ENCODE peak calls at places on chromosomes 6 and 20, in eight cellular contexts. O, Z, K, U, S, J, E and Q are unnamed samples.

GRCh38 chr6:13045676-13046075 is 282.7 kb downstream of the TBC1D7 start:
- DNase-seq in U (no peak), K (no peak), O (no peak), Z (no peak), J (no peak), E (no peak), S (no peak), Q (no peak)

GRCh38 chr20:62131560-62132320 is 9.5 kb downstream of the LSM14B start:
- DNase-seq in Z (no peak), U (no peak), O (no peak), E (no peak), S (no peak), J (no peak), K (no peak), Q (no peak)

GRCh38 chr6:30763155-30763617 is 18.8 kb upstream of the IER3 start:
- DNase-seq in S (no peak), Z (no peak), U (no peak), E (no peak), K (no peak), O (no peak), J (no peak), Q (no peak)

GRCh38 chr6:147752686-147753418 is 244.4 kb downstream of the SAMD5 start:
- DNase-seq in J (no peak), K (peak), O (no peak), E (no peak), Z (no peak), S (no peak), U (no peak), Q (no peak)

GRCh38 chr20:52104546-52105044 is 87.0 kb downstream of the ZFP64 start:
- DNase-seq in O (no peak), E (no peak), U (no peak), Z (no peak), S (no peak), K (peak), J (no peak), Q (no peak)

GRCh38 chr6:108739496-108740330 is 108.5 kb upstream of the ARMC2 start:
- DNase-seq in U (no peak), S (no peak), K (no peak), Z (no peak), J (no peak), E (no peak), O (no peak), Q (no peak)

GRCh38 chr6:52305948-52306767 is 21.6 kb upstream of the MCM3 start:
- DNase-seq in E (no peak), Z (no peak), S (no peak), O (no peak), J (no peak), K (no peak), U (no peak), Q (no peak)

GRCh38 chr6:159879829-159880228 is 11.0 kb upstream of the MAS1 start:
- DNase-seq in J (no peak), S (no peak), U (no peak), K (no peak), Z (no peak), O (no peak), E (no peak), Q (no peak)

GRCh38 chr20:4684837-4685413 is 36.8 kb upstream of the PRND start:
- DNase-seq in K (peak), E (peak), J (no peak), U (no peak), Z (no peak), O (peak), S (no peak), Q (no peak)

GRCh38 chr6:134880487-134881190 is 69.3 kb downstream of the ALDH8A1 start:
- DNase-seq in S (no peak), K (no peak), E (no peak), U (no peak), O (no peak), J (no peak), Z (no peak), Q (no peak)

GRCh38 chr6:38012573-38012972 is 193.0 kb downstream of the ZFAND3 start:
- DNase-seq in O (no peak), U (no peak), S (no peak), E (no peak), K (peak), J (peak), Z (no peak), Q (no peak)

GRCh38 chr6:96499781-96500180 is 21.8 kb upstream of the UFL1 start:
- DNase-seq in Z (no peak), E (no peak), J (no peak), S (no peak), K (no peak), O (no peak), U (no peak), Q (no peak)

GRCh38 chr20:50014570-50015562 is 32.1 kb downstream of the SNAI1 start:
- DNase-seq in J (no peak), K (no peak), O (no peak), S (no peak), Z (no peak), E (no peak), U (no peak), Q (peak)

GRCh38 chr6:139126255-139126654 is 8.6 kb upstream of the HECA start:
- DNase-seq in K (peak), O (no peak), S (no peak), E (no peak), U (no peak), Z (no peak), J (no peak), Q (peak)

GRCh38 chr6:24666097-24666615 is 543 bp downstream of the TDP2 start:
- DNase-seq in J (no peak), O (no peak), Z (no peak), U (no peak), K (peak), E (no peak), S (peak), Q (no peak)

GRCh38 chr20:46897471-46897870 is 2.8 kb downstream of the EYA2 start:
- DNase-seq in Z (no peak), O (no peak), E (no peak), U (peak), J (no peak), S (no peak), K (no peak), Q (no peak)

GRCh38 chr6:160428069-160428430 is 79.9 kb downstream of the SLC22A3 start:
- DNase-seq in K (no peak), O (peak), E (no peak), Z (peak), J (no peak), S (peak), U (no peak), Q (peak)

GRCh38 chr6:135002229-135002844 is 52.3 kb downstream of the HBS1L start:
- DNase-seq in U (no peak), O (no peak), E (no peak), J (peak), K (peak), Z (no peak), S (no peak), Q (peak)

GRCh38 chr6:75926293-75927168 is 145.9 kb downstream of the IMPG1 start:
- DNase-seq in J (no peak), O (no peak), S (no peak), U (no peak), Z (no peak), K (no peak), E (no peak), Q (no peak)
- H3K27ac ChIP-seq in J (no peak), O (no peak), S (no peak), U (no peak), Z (no peak), K (no peak), E (no peak), Q (no peak)

GRCh38 chr6:128478230-128479047 is 42.0 kb downstream of the PTPRK start:
- DNase-seq in J (no peak), K (no peak), O (no peak), S (no peak), E (no peak), U (no peak), Z (no peak), Q (no peak)
- H3K27ac ChIP-seq in J (no peak), K (no peak), O (peak), S (no peak), E (peak), U (peak), Z (peak), Q (no peak)

DNA sequence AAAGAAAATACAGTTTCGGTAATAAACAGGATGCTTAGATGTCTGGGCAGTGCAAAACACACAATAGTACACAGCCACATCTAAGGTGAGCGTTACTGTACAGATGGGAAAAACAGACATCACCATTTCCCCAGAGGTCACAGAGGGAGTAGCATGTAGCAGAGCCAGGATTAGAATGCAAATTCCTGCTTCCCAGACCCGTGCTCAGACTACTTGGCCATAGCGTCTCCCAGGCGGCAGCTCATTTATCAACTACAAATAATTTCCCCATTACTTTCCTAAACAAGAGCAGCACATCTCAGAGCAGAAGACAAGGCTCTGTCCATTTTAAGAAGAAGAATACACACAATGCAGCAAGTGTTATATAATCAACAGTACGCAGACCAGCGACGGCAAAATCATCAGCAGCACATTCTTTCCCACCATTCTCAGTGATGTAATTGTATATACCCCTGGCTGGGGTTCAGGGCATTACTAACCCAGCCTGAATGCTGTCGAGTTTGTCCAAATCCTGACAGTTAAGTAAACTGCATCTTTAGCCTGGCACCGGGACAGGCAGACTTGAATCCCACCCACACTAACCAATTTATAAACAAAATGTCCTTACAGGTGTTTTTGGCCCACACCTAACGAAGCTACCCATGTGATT is 61.9 kb downstream of the CNKSR3 start:
- DNase-seq in U (no peak), Z (peak), E (no peak), S (no peak), J (peak), K (peak), O (peak), Q (peak)
- H3K27ac ChIP-seq in U (peak), Z (peak), E (no peak), S (no peak), J (no peak), K (no peak), O (peak), Q (peak)

GRCh38 chr6:158648682-158649131 is 1.1 kb upstream of the SYTL3 start:
- DNase-seq in J (no peak), K (peak), U (no peak), O (no peak), S (no peak), Z (no peak), E (no peak), Q (no peak)
- H3K27ac ChIP-seq in J (no peak), K (peak), U (peak), O (peak), S (peak), Z (peak), E (peak), Q (no peak)

GRCh38 chr6:79127660-79128059 is 49.6 kb upstream of the PHIP start:
- DNase-seq in U (no peak), J (no peak), O (no peak), Z (no peak), K (no peak), S (no peak), E (no peak), Q (peak)
- H3K27ac ChIP-seq in U (no peak), J (no peak), O (no peak), Z (no peak), K (no peak), S (no peak), E (no peak), Q (no peak)

DNA sequence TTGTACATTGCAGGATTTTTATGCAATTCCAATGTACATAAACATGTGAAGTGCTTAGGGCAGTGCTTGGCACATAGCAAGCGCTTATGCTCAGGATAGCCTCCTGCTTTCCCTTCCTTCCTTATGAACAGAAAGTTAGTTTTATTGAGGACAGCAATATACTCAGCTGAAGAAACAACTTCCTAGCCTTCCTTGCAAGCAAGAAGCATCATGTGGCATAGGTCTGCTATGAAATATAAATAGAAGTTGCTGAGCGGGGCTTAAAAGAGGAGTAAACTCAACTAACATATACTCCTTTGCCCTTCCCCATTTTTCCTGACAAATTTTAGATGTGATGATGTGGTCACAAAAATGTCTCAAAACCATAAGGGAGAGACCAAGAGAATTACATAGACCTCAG is 98.9 kb downstream of the KIF16B start:
- DNase-seq in O (no peak), U (no peak), J (no peak), Z (no peak), S (no peak), E (no peak), K (no peak), Q (no peak)
- H3K27ac ChIP-seq in O (no peak), U (no peak), J (no peak), Z (no peak), S (peak), E (no peak), K (no peak), Q (no peak)

DNA sequence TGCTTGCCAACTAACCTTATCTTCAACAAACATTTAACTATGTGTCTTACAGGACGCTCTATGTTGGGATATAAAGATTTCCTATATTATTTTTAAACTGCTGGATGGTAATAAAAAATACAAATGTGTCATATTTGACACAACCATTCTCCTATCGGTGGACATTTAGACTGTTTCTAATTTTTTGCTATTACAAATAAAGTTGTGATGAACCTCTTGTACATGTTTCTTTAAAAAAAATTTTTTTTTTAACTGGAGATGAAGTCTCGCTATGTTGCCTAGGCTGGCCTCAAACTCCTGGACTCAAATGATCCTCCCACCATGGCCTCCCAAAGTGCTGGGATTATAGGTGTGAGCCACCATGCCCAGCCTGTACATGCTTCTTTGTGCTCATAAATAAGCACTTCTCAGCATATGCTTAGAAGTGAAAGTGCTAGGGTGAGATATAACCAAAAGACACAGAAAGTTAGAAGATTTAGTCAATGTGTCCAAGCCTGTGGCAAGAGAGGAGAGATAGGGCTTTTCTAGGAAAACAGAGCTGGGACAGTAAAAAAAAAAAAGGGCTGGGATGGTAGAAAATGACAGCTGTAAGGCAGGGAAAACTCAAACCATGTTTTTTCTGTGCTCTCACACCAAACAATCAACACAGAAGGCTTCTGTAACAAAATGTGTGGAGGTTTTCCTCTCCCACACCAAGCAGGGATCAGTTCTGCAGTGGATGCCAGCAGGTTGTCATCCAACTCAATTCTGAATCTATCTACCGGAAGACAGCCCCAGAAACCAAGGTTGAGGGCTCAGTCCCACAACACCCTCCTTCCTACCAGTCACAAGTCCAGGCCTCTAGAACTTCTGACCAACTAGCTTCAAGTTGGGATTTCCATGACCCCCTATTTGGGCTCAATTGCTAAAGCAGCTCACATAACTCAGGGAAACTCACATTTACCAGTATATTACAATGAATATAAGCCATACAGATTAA is 70.0 kb upstream of the SMIM29 start:
- DNase-seq in Z (no peak), U (no peak), O (no peak), J (no peak), K (no peak), E (no peak), S (no peak), Q (no peak)
- H3K27ac ChIP-seq in Z (peak), U (no peak), O (peak), J (no peak), K (no peak), E (peak), S (peak), Q (no peak)

GRCh38 chr6:161508341-161508740 is 234.5 kb upstream of the AGPAT4 start:
- DNase-seq in J (no peak), O (no peak), S (no peak), E (no peak), U (no peak), K (no peak), Z (no peak), Q (no peak)
- H3K27ac ChIP-seq in J (no peak), O (no peak), S (no peak), E (no peak), U (no peak), K (no peak), Z (no peak), Q (no peak)

DNA sequence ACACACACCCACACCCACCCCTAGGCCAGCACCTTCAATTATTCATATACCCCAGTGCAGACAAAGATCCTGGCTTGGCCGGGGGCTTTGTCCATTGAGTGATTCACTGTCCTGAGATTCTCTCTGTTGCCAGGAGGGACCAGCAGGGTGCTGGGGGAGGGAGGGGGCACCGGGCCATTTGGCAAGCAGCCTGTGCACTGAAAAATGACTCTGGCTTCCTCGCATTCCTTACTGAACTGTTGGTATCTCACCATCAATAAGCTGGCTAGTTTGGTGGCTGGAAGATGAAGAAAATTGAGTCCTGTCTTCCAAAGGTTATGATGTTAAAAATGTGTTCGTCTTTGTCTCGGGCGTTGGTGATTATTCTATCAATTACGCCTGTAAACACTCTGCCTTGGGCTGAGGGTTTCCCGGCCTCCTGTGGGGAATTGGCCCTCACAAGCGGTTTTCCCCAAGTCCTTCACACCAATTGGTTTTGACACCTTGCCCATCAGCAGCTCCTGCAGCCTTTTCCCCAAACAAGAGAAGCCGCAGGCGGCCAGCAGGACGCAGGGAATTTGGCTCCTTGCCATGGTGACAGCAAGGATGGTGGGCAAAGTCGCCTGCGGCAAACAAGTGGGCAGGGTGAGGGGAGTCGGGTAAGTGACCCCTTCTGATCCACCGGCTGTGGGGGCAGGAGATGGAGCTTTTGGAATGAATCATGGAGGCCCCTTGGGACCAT is 4.9 kb downstream of the VSTM2L start:
- DNase-seq in K (peak), Z (no peak), S (no peak), O (no peak), U (no peak), J (peak), E (no peak), Q (peak)
- H3K27ac ChIP-seq in K (no peak), Z (no peak), S (no peak), O (no peak), U (no peak), J (peak), E (no peak), Q (no peak)